ENCODE peak calls at places on chromosomes 4 and X, in ten cellular contexts. Y is GM23248; X is HS-5; Z is left ventricle myocardium inferior; W is fibroblast of the conjunctiva; O is tibial nerve; C is stimulated activated CD4-positive, alpha-beta T cell treated with anti-CD3 and anti-CD28 coated beads, Interleukin-2, amount 100 ng/mL, for 24 hours; V is NAMALWA; D is nucleus accumbens; M is HFFc6. K is an unnamed sample.
A peak's percentile ranks its signal among the peaks of the same experiment; 100 is the strongest.

GRCh38 chrX:5113128-5113527 is 1115.5 kb downstream of the NLGN4X start:
- DNase-seq in C (no peak), Y (no peak), O (no peak), X (no peak), V (peak; percentile 23), Z (no peak), M (no peak), D (no peak), W (peak; percentile 3), K (no peak)

GRCh38 chr4:151227731-151228130 is 49.2 kb upstream of the PRSS48 start:
- DNase-seq in C (no peak), V (no peak), D (no peak), M (peak; percentile 75), X (peak; percentile 37), W (peak; percentile 93), Y (peak; percentile 93), O (peak; percentile 66), Z (peak; percentile 58), K (peak; percentile 83)

GRCh38 chrX:19721726-19722370 is 165.6 kb downstream of the SH3KBP1 start:
- DNase-seq in M (no peak), V (no peak), Y (peak; percentile 34), C (no peak), Z (peak; percentile 16), D (peak; percentile 4), W (no peak), X (no peak), O (no peak), K (no peak)

GRCh38 chr4:57064811-57065711 is 45.1 kb downstream of the IGFBP7 start:
- DNase-seq in X (peak; percentile 70), O (peak; percentile 55), M (peak; percentile 92), Y (peak; percentile 92), Z (peak; percentile 78), C (no peak), V (no peak), D (no peak), W (peak; percentile 76), K (peak; percentile 86)

GRCh38 chrX:39995457-39995856 is 102.3 kb downstream of the BCOR start:
- DNase-seq in D (no peak), O (no peak), W (no peak), C (no peak), X (no peak), V (no peak), Y (no peak), M (no peak), Z (no peak), K (no peak)

GRCh38 chr4:119081943-119082342 is 53.7 kb upstream of the MYOZ2 start:
- DNase-seq in Z (no peak), D (no peak), M (no peak), Y (no peak), W (no peak), V (no peak), C (no peak), X (no peak), O (no peak), K (no peak)

GRCh38 chr4:1207157-1207470 is 34.7 kb upstream of the SPON2 start:
- DNase-seq in W (no peak), C (no peak), V (no peak), Y (no peak), Z (peak; percentile 16), D (no peak), O (peak; percentile 10), X (no peak), M (no peak), K (peak; percentile 66)

GRCh38 chr4:153643406-153644016 is 40.6 kb upstream of the TLR2 start:
- DNase-seq in O (no peak), M (peak; percentile 57), V (peak; percentile 91), Z (no peak), X (no peak), W (peak; percentile 14), C (no peak), D (no peak), Y (peak; percentile 59), K (no peak)

GRCh38 chr4:58602701-58603359 is 1492.6 kb upstream of the IGFBP7 start:
- DNase-seq in D (no peak), X (no peak), O (no peak), C (no peak), V (no peak), M (no peak), Z (no peak), Y (no peak), W (no peak), K (no peak)

GRCh38 chr4:121898150-121898549 is 27.9 kb upstream of the BBS7 start:
- DNase-seq in D (no peak), V (peak; percentile 64), Z (no peak), C (peak; percentile 10), X (no peak), M (no peak), O (no peak), W (no peak), Y (no peak), K (no peak)

K was measured in coronary artery.